ENCODE peak calls at places on chromosome X, in eight cellular contexts. T is Caco-2, C is lower lobe of right lung, S is BE2C, F is AG10803, X is brain microvascular endothelial cell, Z is lower leg skin, M is endodermal cell. D is an unnamed sample.

GRCh38 chrX:68997911-68998310 is 167.3 kb downstream of the PJA1 start:
- DNase-seq in C (no peak), T (no peak), F (peak; percentile 63), M (no peak), S (no peak), Z (peak; percentile 79), X (peak; percentile 21), D (peak; percentile 62)

GRCh38 chrX:143296521-143296920 is 220.8 kb downstream of the SPANXN3 start:
- DNase-seq in Z (no peak), T (no peak), C (no peak), M (no peak), S (no peak), X (no peak), F (no peak), D (no peak)

GRCh38 chrX:153901753-153902140 is 2.7 kb upstream of the AVPR2 start:
- DNase-seq in C (no peak), X (no peak), T (no peak), M (peak; percentile 42), F (no peak), Z (no peak), S (no peak), D (no peak)

GRCh38 chrX:109710181-109710580 is 22.9 kb downstream of the ACSL4 start:
- DNase-seq in S (no peak), Z (no peak), C (no peak), M (no peak), F (no peak), T (no peak), X (no peak), D (no peak)

GRCh38 chrX:2696698-2697215 is 5.7 kb downstream of the CD99 start:
- DNase-seq in S (no peak), C (no peak), T (no peak), M (no peak), Z (peak; percentile 68), F (peak; percentile 84), X (peak; percentile 84), D (no peak)

GRCh38 chrX:17567821-17568220 is 169.5 kb upstream of the SCML1 start:
- DNase-seq in F (no peak), M (no peak), C (no peak), X (no peak), S (no peak), T (no peak), Z (no peak), D (no peak)

GRCh38 chrX:45202171-45202570 is 1.5 kb upstream of the DIPK2B start:
- DNase-seq in F (no peak), C (no peak), S (no peak), X (no peak), Z (no peak), T (no peak), M (no peak), D (no peak)

GRCh38 chrX:71911023-71911730 is 532 bp downstream of the NHSL2 start:
- DNase-seq in T (no peak), F (no peak), S (peak; percentile 38), X (no peak), M (peak; percentile 87), Z (no peak), C (no peak), D (no peak)

GRCh38 chrX:72569786-72570185 is 2.9 kb downstream of the HDAC8 start:
- DNase-seq in Z (no peak), F (peak; percentile 36), M (no peak), C (no peak), T (no peak), X (peak; percentile 63), S (no peak), D (peak; percentile 85)

GRCh38 chrX:15298201-15298600 is 17.2 kb downstream of the ASB11 start:
- DNase-seq in S (no peak), M (no peak), T (no peak), X (no peak), F (no peak), Z (no peak), C (no peak), D (no peak)

GRCh38 chrX:132957211-132958085 is 981 bp downstream of the HS6ST2 start:
- DNase-seq in S (peak; percentile 14), F (no peak), M (no peak), X (no peak), Z (no peak), T (peak; percentile 62), C (no peak), D (no peak)

GRCh38 chrX:85391879-85392238 is 12.4 kb upstream of the POF1B start:
- DNase-seq in X (no peak), Z (no peak), S (no peak), F (no peak), M (no peak), T (no peak), C (no peak), D (no peak)

GRCh38 chrX:130851569-130851968 is 51.4 kb downstream of the ENOX2 start:
- DNase-seq in Z (no peak), S (no peak), F (no peak), X (no peak), T (no peak), M (no peak), C (no peak), D (peak; percentile 2)

GRCh38 chrX:67545772-67546495 is 2.1 kb downstream of the AR start:
- DNase-seq in Z (no peak), C (peak; percentile 48), M (peak; percentile 64), S (no peak), F (no peak), T (no peak), X (no peak), D (no peak)

GRCh38 chrX:70592091-70592490 is 147.5 kb downstream of the DLG3 start:
- DNase-seq in T (no peak), Z (no peak), S (no peak), M (no peak), F (peak; percentile 47), C (no peak), X (peak; percentile 37), D (no peak)

DNA sequence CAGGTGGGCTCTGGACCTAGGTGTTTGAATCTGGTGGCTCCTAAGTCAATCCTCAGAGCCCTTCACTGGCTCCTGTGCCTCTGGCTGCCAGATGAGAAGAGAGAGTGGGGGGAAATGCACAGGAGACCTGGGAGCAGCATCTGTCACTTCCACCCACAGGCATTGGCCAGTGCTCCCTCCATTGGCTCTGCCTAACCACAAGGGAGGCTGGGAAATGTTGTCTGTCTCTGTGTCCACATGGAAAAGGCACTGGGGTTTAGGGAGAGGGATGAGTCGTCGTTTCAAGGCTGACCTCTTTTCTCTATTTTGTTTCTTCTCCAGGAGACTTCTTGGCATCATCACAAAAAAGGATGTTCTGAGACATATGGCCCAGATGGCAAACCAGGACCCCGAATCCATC is 76.4 kb downstream of the CLCN4 start:
- DNase-seq in C (no peak), S (peak; percentile 30), X (no peak), F (peak; percentile 36), Z (no peak), M (no peak), T (no peak), D (no peak)
- H3K4me3 ChIP-seq in C (no peak overlapping the region), S (no peak overlapping the region), X (no peak overlapping the region), F (no peak overlapping the region), Z (no peak overlapping the region), M (no peak overlapping the region), T (no peak overlapping the region), D (no peak overlapping the region)

DNA sequence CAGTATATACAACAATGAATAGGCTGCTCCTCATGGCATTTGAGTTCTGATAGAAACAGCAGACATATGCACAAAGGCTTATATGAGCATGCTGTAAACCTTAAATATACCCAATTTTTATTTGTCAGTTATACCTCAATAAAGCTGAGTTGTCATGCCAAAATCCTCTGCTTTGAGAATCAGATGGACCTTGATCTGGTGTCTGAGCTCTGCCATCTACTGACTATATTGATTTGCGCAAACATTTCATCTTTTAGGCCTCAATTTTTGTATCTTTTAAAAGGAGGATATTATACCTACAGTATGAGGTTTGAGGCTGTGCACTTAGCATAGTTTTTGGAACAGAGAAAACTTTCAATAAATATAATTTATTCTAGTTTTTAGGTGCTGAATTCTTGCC is 85.2 kb downstream of the PRRG1 start:
- DNase-seq in M (no peak), X (no peak), Z (no peak), T (no peak), C (no peak), F (no peak), S (no peak), D (no peak)
- TF ChIP-seq CTCF in M (no peak), X (peak; percentile 18), Z (no peak), T (no peak), C (no peak), F (no peak), S (no peak), D (no peak)

GRCh38 chrX:108437354-108437753 is 868 bp downstream of the COL4A6 start:
- DNase-seq in F (no peak), C (no peak), T (no peak), S (no peak), M (no peak), X (no peak), Z (no peak), D (no peak)
- H3K4me3 ChIP-seq in F (no peak overlapping the region), C (no peak overlapping the region), T (peak overlapping the region; percentile 25), S (no peak overlapping the region), M (peak overlapping the region; percentile 94), X (peak overlapping the region; percentile 55), Z (no peak overlapping the region), D (peak overlapping the region; percentile 41)

GRCh38 chrX:48472851-48473717 is 2.9 kb upstream of the FTSJ1 start:
- DNase-seq in T (no peak), M (peak; percentile 65), C (no peak), X (no peak), S (no peak), Z (no peak), F (peak; percentile 40), D (no peak)

GRCh38 chrX:48475295-48475694 is 704 bp upstream of the FTSJ1 start:
- DNase-seq in X (no peak), S (no peak), F (no peak), M (no peak), Z (no peak), C (no peak), T (peak; percentile 20), D (no peak)

GRCh38 chrX:48473718-48473990 is 2.3 kb upstream of the FTSJ1 start:
- DNase-seq in M (peak; percentile 56), S (no peak), C (no peak), T (no peak), F (no peak), Z (no peak), X (no peak), D (no peak)

GRCh38 chrX:48474581-48474980 is 1.4 kb upstream of the FTSJ1 start:
- DNase-seq in X (no peak), C (no peak), M (no peak), T (no peak), S (no peak), Z (no peak), F (no peak), D (no peak)

GRCh38 chrX:48474127-48474526 is 1.9 kb upstream of the FTSJ1 start:
- DNase-seq in M (no peak), C (no peak), X (no peak), F (no peak), Z (no peak), S (peak; percentile 27), T (peak; percentile 22), D (no peak)
- TF ChIP-seq CTCF in M (peak; percentile 62), C (no peak), X (peak; percentile 57), F (peak; percentile 33), Z (no peak), S (peak; percentile 35), T (peak; percentile 26), D (peak; percentile 35)

GRCh38 chrX:39782276-39782675 is 315.5 kb downstream of the BCOR start:
- DNase-seq in C (no peak), F (no peak), S (no peak), T (no peak), X (no peak), M (peak; percentile 87), Z (no peak), D (no peak)
- H3K4me3 ChIP-seq in C (no peak overlapping the region), F (no peak overlapping the region), S (no peak overlapping the region), T (no peak overlapping the region), X (no peak overlapping the region), M (no peak overlapping the region), Z (no peak overlapping the region), D (no peak overlapping the region)

D was measured in astrocyte of the cerebellum.